ENCODE peak calls at places on chromosome 6, in five cellular contexts. E is psoas muscle; B is nucleus accumbens; T is ovary; K is activated CD4-positive, alpha-beta T cell treated with anti-CD3 and anti-CD28 coated beads for 24 hours. H is an unnamed sample.

GRCh38 chr6:111758608-111759293 is 114.5 kb downstream of the FYN start:
- DNase-seq in T (no peak), B (no peak), E (no peak), K (no peak), H (no peak)

GRCh38 chr6:112879920-112880413 is 532.8 kb downstream of the RFPL4B start:
- DNase-seq in B (peak; percentile 82), E (no peak), K (no peak), T (no peak), H (peak; percentile 59)

GRCh38 chr6:14354919-14355572 is 237.5 kb downstream of the CD83 start:
- DNase-seq in K (peak; percentile 22), T (peak; percentile 40), E (peak; percentile 50), B (no peak), H (peak; percentile 48)

GRCh38 chr6:96899019-96899418 is 1.3 kb upstream of the NDUFAF4 start:
- DNase-seq in E (no peak), T (peak; percentile 24), K (no peak), B (peak; percentile 44), H (no peak)

GRCh38 chr6:31402324-31403282 is 792 bp upstream of the MICA start:
- DNase-seq in E (no peak), T (peak; percentile 58), B (no peak), K (no peak), H (peak; percentile 46)

GRCh38 chr6:143596857-143597256 is 80.9 kb upstream of the PHACTR2 start:
- DNase-seq in T (peak; percentile 62), K (no peak), B (no peak), E (peak; percentile 72), H (no peak)

GRCh38 chr6:139846538-139847321 is 472.3 kb upstream of the CITED2 start:
- DNase-seq in E (no peak), B (no peak), K (no peak), T (no peak), H (peak; percentile 65)

GRCh38 chr6:118530942-118531341 is 17.2 kb upstream of the PLN start:
- DNase-seq in B (no peak), E (no peak), K (no peak), T (no peak), H (no peak)

GRCh38 chr6:33621396-33622388 is 570 bp downstream of the ITPR3 start:
- DNase-seq in B (no peak), K (no peak), T (peak; percentile 69), E (peak; percentile 51), H (peak; percentile 72)

GRCh38 chr6:72322778-72323177 is 299.1 kb upstream of the KCNQ5 start:
- DNase-seq in K (no peak), E (no peak), T (no peak), B (no peak), H (no peak)

GRCh38 chr6:116542426-116542825 is 3.1 kb downstream of the TRAPPC3L start:
- DNase-seq in B (no peak), E (no peak), T (no peak), K (no peak), H (no peak)

GRCh38 chr6:151514000-151514730 is 20.3 kb downstream of the CCDC170 start:
- DNase-seq in B (no peak), E (no peak), K (no peak), T (no peak), H (no peak)

GRCh38 chr6:128511518-128511917 is 8.9 kb downstream of the PTPRK start:
- DNase-seq in T (no peak), K (no peak), E (no peak), B (no peak), H (no peak)

GRCh38 chr6:2196079-2196679 is 49.2 kb downstream of the GMDS start:
- DNase-seq in K (peak; percentile 19), B (no peak), T (peak; percentile 36), E (no peak), H (no peak)

GRCh38 chr6:15329154-15329781 is 83.4 kb downstream of the JARID2 start:
- DNase-seq in T (no peak), K (no peak), E (no peak), B (no peak), H (no peak)

GRCh38 chr6:168374051-168374502 is 54.5 kb upstream of the DACT2 start:
- DNase-seq in E (peak; percentile 3), B (no peak), K (no peak), T (no peak), H (no peak)